ENCODE peak calls at places on chromosomes 13 and 19, in four cellular contexts. L, J, M and W are unnamed samples.

GRCh38 chr19:29062486-29063435 is 150.2 kb downstream of the UQCRFS1 start:
- DNase-seq in M (peak), J (no peak), L (no peak), W (no peak)

GRCh38 chr13:33509642-33510229 is 224.2 kb upstream of the STARD13 start:
- DNase-seq in L (no peak), J (peak), M (peak), W (no peak)

GRCh38 chr19:6773323-6773931 is 919 bp downstream of the VAV1 start:
- DNase-seq in L (no peak), J (no peak), M (no peak), W (no peak)

GRCh38 chr13:37833411-37833810 is 36.2 kb downstream of the TRPC4 start:
- DNase-seq in J (no peak), L (no peak), M (no peak), W (no peak)

GRCh38 chr13:52599037-52599852 is 43.0 kb upstream of the HNRNPA1L2 start:
- DNase-seq in J (no peak), L (no peak), M (peak), W (no peak)

GRCh38 chr13:75443356-75443958 is 38.5 kb downstream of the TBC1D4 start:
- DNase-seq in M (no peak), J (no peak), L (no peak), W (no peak)

GRCh38 chr19:53246498-53246897 is 8.2 kb downstream of the ZNF677 start:
- DNase-seq in L (no peak), M (no peak), J (no peak), W (no peak)

GRCh38 chr13:84831666-84832657 is 949.7 kb upstream of the SLITRK1 start:
- DNase-seq in L (no peak), J (no peak), M (no peak), W (no peak)

GRCh38 chr19:16836115-16836905 is 7.1 kb downstream of the SIN3B start:
- DNase-seq in M (peak), J (no peak), L (no peak), W (no peak)

GRCh38 chr19:57269515-57270250 is 10.6 kb upstream of the ZNF460 start:
- DNase-seq in J (peak), L (peak), M (no peak), W (no peak)
- H2AFZ ChIP-seq in J (no peak), L (no peak), M (no peak), W (no peak)

GRCh38 chr13:111153977-111154332 is 38.8 kb downstream of the ARHGEF7 start:
- DNase-seq in L (no peak), M (no peak), J (peak), W (peak)
- H2AFZ ChIP-seq in L (peak), M (peak), J (peak), W (peak)

GRCh38 chr13:103199380-103200088 is 133.3 kb upstream of the SLC10A2 start:
- DNase-seq in L (no peak), M (no peak), J (no peak), W (no peak)

GRCh38 chr13:103200118-103200885 is 134.1 kb upstream of the SLC10A2 start:
- DNase-seq in J (no peak), L (no peak), M (no peak), W (no peak)

GRCh38 chr13:103203750-103204330 is 137.6 kb upstream of the SLC10A2 start:
- DNase-seq in M (no peak), L (no peak), J (no peak), W (no peak)
- H2AFZ ChIP-seq in M (no peak), L (no peak), J (no peak), W (no peak)

GRCh38 chr13:110702591-110703526 is 3.1 kb downstream of the CARS2 start:
- DNase-seq in J (no peak), M (no peak), L (peak), W (no peak)
- H2AFZ ChIP-seq in J (no peak), M (no peak), L (no peak), W (no peak)